ENCODE peak calls at places on chromosomes 2 and 18, in seven cellular contexts. I is H1, B is sigmoid colon, T is suprapubic skin, Z is A549, C is transverse colon, O is HepG2. V is an unnamed sample.

GRCh38 chr2:9492927-9493326 is 18.6 kb downstream of the IAH1 start:
- DNase-seq in I (no peak), B (no peak), T (no peak), Z (no peak), C (no peak), O (no peak), V (no peak)

GRCh38 chr2:178199334-178199733 is 5.0 kb downstream of the OSBPL6 start:
- DNase-seq in I (no peak), B (no peak), T (no peak), Z (no peak), C (no peak), O (no peak), V (no peak)

GRCh38 chr2:192741889-192742288 is 547.2 kb upstream of the TMEFF2 start:
- DNase-seq in I (no peak), B (no peak), T (no peak), Z (peak; percentile 18), C (no peak), O (peak; percentile 29), V (no peak)

GRCh38 chr2:217897816-217898806 is 104.7 kb downstream of the TNS1 start:
- DNase-seq in I (no peak), B (peak; percentile 90), T (no peak), Z (no peak), C (no peak), O (no peak), V (peak; percentile 80)

GRCh38 chr2:8753609-8754008 is 71.8 kb downstream of the ID2 start:
- DNase-seq in I (no peak), B (no peak), T (no peak), Z (no peak), C (no peak), O (no peak), V (no peak)

GRCh38 chr2:20050712-20051517 is 513 bp downstream of the LAPTM4A start:
- DNase-seq in I (peak; percentile 41), B (peak; percentile 82), T (peak; percentile 68), Z (peak; percentile 65), C (peak; percentile 63), O (peak; percentile 81), V (no peak)

GRCh38 chr2:121866789-121867188 is 111.3 kb downstream of the TSN start:
- DNase-seq in I (no peak), B (no peak), T (no peak), Z (no peak), C (no peak), O (no peak), V (no peak)

GRCh38 chr18:77017355-77017754 is 115.2 kb downstream of the MBP start:
- DNase-seq in I (no peak), B (no peak), T (no peak), Z (no peak), C (no peak), O (no peak), V (no peak)

GRCh38 chr2:9703085-9703641 is 72.4 kb upstream of the YWHAQ start:
- DNase-seq in I (no peak), B (no peak), T (peak; percentile 82), Z (peak; percentile 97), C (no peak), O (peak; percentile 39), V (peak; percentile 63)

GRCh38 chr2:86631846-86632485 is 8.3 kb upstream of the RNF103 start:
- DNase-seq in I (no peak), B (no peak), T (no peak), Z (peak; percentile 37), C (no peak), O (peak; percentile 55), V (no peak)

GRCh38 chr2:2831656-2832055 is 500.6 kb upstream of the MYT1L start:
- DNase-seq in I (no peak), B (no peak), T (no peak), Z (no peak), C (no peak), O (no peak), V (no peak)

GRCh38 chr2:193584001-193584400 is 1389.3 kb upstream of the TMEFF2 start:
- DNase-seq in I (no peak), B (no peak), T (no peak), Z (peak; percentile 13), C (no peak), O (peak; percentile 30), V (no peak)

GRCh38 chr18:40841473-40841872 is 1113.6 kb upstream of the PIK3C3 start:
- DNase-seq in I (no peak), B (no peak), T (no peak), Z (no peak), C (no peak), O (no peak), V (no peak)

GRCh38 chr18:40841063-40841462 is 1114.0 kb upstream of the PIK3C3 start:
- DNase-seq in I (no peak), B (no peak), T (no peak), Z (no peak), C (no peak), O (no peak), V (no peak)
- TF ChIP-seq EP300 in I (no peak), B (no peak), T (no peak), Z (no peak), C (no peak), O (no peak), V (no peak)

GRCh38 chr2:190849774-190850173 is 30.8 kb upstream of the GLS start:
- DNase-seq in I (no peak), B (no peak), T (no peak), Z (peak; percentile 26), C (no peak), O (no peak), V (no peak)

GRCh38 chr2:190846746-190847145 is 33.9 kb upstream of the GLS start:
- DNase-seq in I (no peak), B (no peak), T (no peak), Z (peak; percentile 90), C (no peak), O (peak; percentile 46), V (no peak)

GRCh38 chr2:190843874-190844699 is 36.5 kb upstream of the GLS start:
- DNase-seq in I (no peak), B (no peak), T (no peak), Z (peak; percentile 83), C (no peak), O (peak; percentile 21), V (no peak)

GRCh38 chr2:190844700-190845410 is 35.8 kb upstream of the GLS start:
- DNase-seq in I (no peak), B (no peak), T (no peak), Z (no peak), C (no peak), O (no peak), V (no peak)

DNA sequence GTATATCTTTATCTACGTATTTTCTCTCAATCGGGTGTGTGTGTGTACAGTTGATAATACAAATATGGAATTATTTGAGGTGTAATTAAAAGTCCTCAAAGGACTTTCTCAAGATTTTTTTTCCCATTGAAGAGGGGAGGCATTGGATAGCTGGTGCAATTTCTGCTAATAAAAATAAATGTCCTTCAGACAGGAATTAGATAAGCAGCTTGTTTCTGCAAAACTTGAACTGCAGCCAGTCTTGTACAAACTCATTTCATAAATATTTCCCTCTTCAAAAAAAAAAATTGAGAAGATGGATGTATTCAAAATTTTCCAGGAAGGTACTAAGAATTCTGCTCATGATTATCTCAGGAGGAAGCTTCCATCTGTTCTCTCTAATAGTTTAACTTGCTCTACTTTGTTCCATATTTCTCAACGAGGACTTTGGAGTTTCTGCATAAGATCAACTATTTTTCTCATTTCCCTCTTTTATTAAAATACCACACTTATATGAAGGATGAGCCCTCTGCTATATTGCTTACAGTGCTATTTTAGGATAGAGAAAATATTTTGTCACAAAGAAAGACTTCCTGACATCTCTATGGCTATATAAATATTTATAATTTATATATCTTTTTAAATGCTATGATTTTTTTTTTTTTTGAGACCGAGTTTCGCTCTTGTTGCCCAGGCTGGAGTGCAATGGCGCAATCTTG is 33.0 kb upstream of the GLS start:
- DNase-seq in I (no peak), B (no peak), T (no peak), Z (peak; percentile 46), C (no peak), O (no peak), V (no peak)
- TF ChIP-seq EP300 in I (no peak), B (no peak), T (no peak), Z (no peak), C (no peak), O (no peak), V (no peak)

GRCh38 chr2:240819404-240820013 is 510 bp downstream of the KIF1A start:
- DNase-seq in I (no peak), B (no peak), T (no peak), Z (no peak), C (no peak), O (no peak), V (no peak)

GRCh38 chr2:240820607-240821428 is 799 bp upstream of the KIF1A start:
- DNase-seq in I (no peak), B (no peak), T (no peak), Z (peak; percentile 44), C (no peak), O (no peak), V (no peak)

GRCh38 chr2:240818543-240819403 is 1.2 kb downstream of the KIF1A start:
- DNase-seq in I (no peak), B (no peak), T (no peak), Z (no peak), C (no peak), O (no peak), V (peak; percentile 78)

GRCh38 chr2:240821429-240821778 is 1.4 kb upstream of the KIF1A start:
- DNase-seq in I (no peak), B (no peak), T (no peak), Z (no peak), C (no peak), O (no peak), V (no peak)

GRCh38 chr2:240820014-240820606 is at the start of gene KIF1A:
- DNase-seq in I (no peak), B (no peak), T (no peak), Z (no peak), C (no peak), O (no peak), V (no peak)
- TF ChIP-seq EP300 in I (no peak), B (no peak), T (no peak), Z (no peak), C (no peak), O (no peak), V (no peak)

GRCh38 chr2:24852431-24853020 is 59.3 kb downstream of the CENPO start:
- DNase-seq in I (no peak), B (no peak), T (no peak), Z (no peak), C (no peak), O (no peak), V (peak; percentile 77)

GRCh38 chr2:24853046-24853445 is 59.8 kb downstream of the CENPO start:
- DNase-seq in I (no peak), B (no peak), T (no peak), Z (no peak), C (no peak), O (no peak), V (no peak)

GRCh38 chr2:24855703-24856102 is 62.5 kb downstream of the CENPO start:
- DNase-seq in I (no peak), B (peak; percentile 70), T (no peak), Z (no peak), C (no peak), O (no peak), V (no peak)

GRCh38 chr2:24855022-24855622 is 61.9 kb downstream of the CENPO start:
- DNase-seq in I (no peak), B (peak; percentile 53), T (no peak), Z (no peak), C (no peak), O (no peak), V (no peak)

DNA sequence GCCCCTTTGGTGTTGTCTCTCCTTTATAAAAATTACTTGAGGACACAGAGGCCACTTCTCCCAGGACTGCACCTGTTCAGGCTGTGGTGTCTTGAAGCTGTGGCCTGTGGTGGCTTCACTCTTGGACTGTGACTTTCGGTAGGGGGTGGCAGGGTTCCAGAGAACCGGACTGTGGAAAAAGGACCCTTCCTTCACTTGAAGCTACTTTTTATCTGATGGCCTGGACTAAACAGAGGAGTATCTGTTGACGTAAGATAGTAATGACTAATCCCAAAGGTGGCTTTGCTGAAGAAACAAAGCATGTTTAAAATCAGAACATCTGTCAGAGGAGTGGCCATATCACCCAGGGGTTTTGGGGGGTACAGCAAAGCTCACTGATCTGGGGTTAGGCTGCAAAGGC is 60.8 kb downstream of the CENPO start:
- DNase-seq in I (no peak), B (no peak), T (no peak), Z (no peak), C (no peak), O (no peak), V (no peak)
- TF ChIP-seq EP300 in I (no peak), B (no peak), T (no peak), Z (no peak), C (no peak), O (no peak), V (no peak)

V was measured in upper lobe of left lung.